ENCODE peak calls at places on chromosomes 13 and 19, in six cellular contexts. M, U, J, V, B and Z are unnamed samples. For H3K4me1 and H3K27me3, the result is how much of the 10 kb centered on the place peaks cover.

GRCh38 chr13:109743706-109744453 is 42.5 kb downstream of the IRS2 start:
- DNase-seq in B (no peak), V (no peak), M (no peak), J (no peak), U (peak), Z (no peak)

GRCh38 chr13:82713681-82714405 is 1168.4 kb downstream of the SLITRK1 start:
- DNase-seq in U (no peak), J (no peak), V (no peak), B (no peak), M (no peak), Z (no peak)

GRCh38 chr13:81757348-81757950 is 1416.5 kb upstream of the SPRY2 start:
- DNase-seq in B (no peak), J (no peak), U (no peak), V (no peak), M (no peak), Z (no peak)

GRCh38 chr19:55253842-55254624 is 4.8 kb downstream of the PPP6R1 start:
- DNase-seq in M (no peak), V (no peak), B (no peak), J (peak), U (no peak), Z (no peak)

GRCh38 chr19:54916822-54917221 is 10.9 kb downstream of the NCR1 start:
- DNase-seq in M (peak), V (no peak), U (no peak), B (no peak), J (no peak), Z (no peak)

GRCh38 chr13:20178156-20178555 is 14.6 kb downstream of the GJB2 start:
- DNase-seq in M (no peak), V (no peak), J (no peak), U (no peak), B (no peak), Z (no peak)

GRCh38 chr13:33547035-33547434 is 261.5 kb upstream of the STARD13 start:
- DNase-seq in U (no peak), M (no peak), B (no peak), V (no peak), J (no peak), Z (no peak)

GRCh38 chr13:81395368-81395767 is 1054.4 kb upstream of the SPRY2 start:
- DNase-seq in B (no peak), M (no peak), J (no peak), U (no peak), V (no peak), Z (no peak)

GRCh38 chr19:57708641-57709354 is at the start of gene ZNF154:
- DNase-seq in V (peak), M (no peak), U (no peak), B (peak), J (peak), Z (peak)

GRCh38 chr13:110138009-110138699 is 168.8 kb downstream of the COL4A1 start:
- DNase-seq in M (peak), J (peak), U (peak), B (peak), V (peak), Z (peak)

GRCh38 chr19:6532244-6532999 is 1.6 kb downstream of the TNFSF9 start:
- DNase-seq in M (no peak), J (peak), U (no peak), B (no peak), V (no peak), Z (no peak)

GRCh38 chr13:38044067-38044466 is 174.5 kb upstream of the TRPC4 start:
- DNase-seq in U (no peak), M (no peak), J (no peak), B (no peak), V (no peak), Z (no peak)

GRCh38 chr13:23618341-23618740 is 48.1 kb downstream of the TNFRSF19 start:
- DNase-seq in U (no peak), M (no peak), V (no peak), B (no peak), J (no peak), Z (no peak)

GRCh38 chr19:57559008-57559403 is 657 bp downstream of the ZNF550 start:
- DNase-seq in U (no peak), M (no peak), B (no peak), J (peak), V (no peak), Z (no peak)

GRCh38 chr13:41019027-41019487 is at the start of gene ELF1:
- DNase-seq in B (peak), J (peak), U (no peak), V (no peak), M (no peak), Z (peak)

GRCh38 chr13:20475927-20476691 is 49.5 kb downstream of the CRYL1 start:
- DNase-seq in M (no peak), U (no peak), J (peak), V (no peak), B (no peak), Z (peak)

GRCh38 chr13:78595819-78596700 is 7.3 kb downstream of the POU4F1 start:
- DNase-seq in V (no peak), U (no peak), M (peak), J (no peak), B (no peak), Z (no peak)

GRCh38 chr19:48817585-48818124 is 6.8 kb upstream of the BCAT2 start:
- DNase-seq in U (no peak), B (no peak), M (no peak), J (no peak), V (no peak), Z (no peak)

DNA sequence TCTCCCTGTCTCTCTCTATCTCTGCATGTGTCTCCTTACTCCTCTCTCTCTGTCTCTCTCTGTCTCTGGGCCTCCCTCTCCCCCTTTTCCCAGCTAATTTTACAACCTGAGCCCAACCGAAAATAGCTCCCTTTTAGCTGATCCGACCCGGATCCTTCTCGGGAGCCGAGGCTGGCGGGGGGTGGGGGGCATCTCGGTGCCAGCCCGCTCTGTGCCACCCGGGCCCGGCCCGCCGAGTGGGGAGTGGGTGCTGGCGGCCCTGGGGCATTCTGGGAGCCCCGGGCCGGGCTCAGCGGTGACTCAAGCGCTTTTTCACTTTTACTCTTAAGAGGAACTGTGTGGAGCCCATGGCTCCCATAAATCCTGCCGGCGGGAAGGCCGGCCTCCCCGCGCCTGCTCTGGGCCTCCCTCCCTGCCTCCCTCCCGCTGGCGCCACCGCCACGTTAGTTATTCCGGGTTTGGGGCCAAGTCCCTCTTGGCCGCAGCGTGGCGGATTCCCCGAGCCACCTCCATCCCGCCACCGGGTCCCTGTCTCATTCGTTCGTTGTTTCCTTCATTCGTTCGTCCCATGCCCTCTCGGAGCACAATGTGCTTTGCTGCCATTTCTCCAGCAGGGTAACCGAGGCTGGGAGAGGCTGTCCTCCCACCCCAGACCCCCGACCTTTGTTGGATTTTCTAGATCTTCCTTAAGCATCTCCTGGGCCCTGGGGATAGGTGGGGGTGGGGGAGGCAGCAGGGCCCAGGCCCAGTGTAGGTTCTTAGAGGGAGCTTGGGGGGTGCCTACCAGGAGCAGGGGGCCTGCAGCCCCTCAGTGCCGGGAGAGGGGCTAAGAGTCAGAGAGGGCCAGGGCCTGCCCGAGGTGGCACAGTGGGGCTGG is 3.2 kb downstream of the NFIC start:
- DNase-seq in J (no peak), M (no peak), B (no peak), U (peak), V (peak), Z (peak)
- H3K4me1 ChIP-seq in J (under half), M (under half), B (under half), U (under half), V (half or more), Z (under half)

GRCh38 chr19:17025361-17025760 is 1.2 kb downstream of the CPAMD8 start:
- DNase-seq in U (no peak), M (no peak), V (no peak), J (no peak), B (peak), Z (no peak)
- H3K27me3 ChIP-seq in U (under half), M (under half), V (under half), J (under half), B (under half), Z (under half)

DNA sequence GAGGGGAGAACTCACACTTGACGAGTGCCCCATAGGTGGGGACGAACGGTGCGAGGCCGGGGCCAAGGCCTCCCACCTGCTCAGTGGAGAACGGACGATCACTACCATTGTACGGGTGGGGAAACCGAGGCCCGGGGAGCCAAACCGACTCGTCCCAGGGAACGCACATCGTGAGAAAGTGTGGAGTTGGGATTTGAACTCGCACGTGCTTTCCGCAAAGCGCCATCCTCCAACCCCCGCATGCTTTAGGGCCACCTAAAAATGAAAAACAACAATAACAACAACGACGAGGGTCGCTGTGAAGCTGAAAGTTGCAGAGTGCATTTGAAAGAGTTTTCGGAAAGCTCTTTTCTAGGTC is 458 bp downstream of the ARHGEF1 start:
- DNase-seq in J (no peak), U (no peak), V (no peak), M (no peak), B (no peak), Z (no peak)
- H3K4me1 ChIP-seq in J (under half), U (under half), V (under half), M (under half), B (under half), Z (under half)

GRCh38 chr13:47067296-47067695 is 170.4 kb upstream of the HTR2A start:
- DNase-seq in V (no peak), M (no peak), U (no peak), B (no peak), J (no peak), Z (no peak)
- H3K27me3 ChIP-seq in V (under half), M (under half), U (under half), B (under half), J (under half), Z (under half)

GRCh38 chr19:38663156-38663651 is 15.8 kb downstream of the ACTN4 start:
- DNase-seq in J (no peak), B (no peak), M (peak), V (no peak), U (no peak), Z (no peak)

GRCh38 chr19:38662508-38663155 is 15.2 kb downstream of the ACTN4 start:
- DNase-seq in U (no peak), V (no peak), J (no peak), M (no peak), B (no peak), Z (no peak)

GRCh38 chr19:38660724-38661123 is 13.3 kb downstream of the ACTN4 start:
- DNase-seq in J (no peak), U (no peak), B (no peak), V (no peak), M (no peak), Z (no peak)

GRCh38 chr19:38661996-38662395 is 14.5 kb downstream of the ACTN4 start:
- DNase-seq in M (no peak), V (no peak), U (no peak), B (peak), J (no peak), Z (peak)

GRCh38 chr19:38661166-38661565 is 13.7 kb downstream of the ACTN4 start:
- DNase-seq in U (no peak), M (no peak), B (no peak), J (no peak), V (no peak), Z (no peak)
- H3K4me1 ChIP-seq in U (half or more), M (under half), B (half or more), J (half or more), V (half or more), Z (half or more)

GRCh38 chr19:35140207-35140897 is 1.7 kb downstream of the FXYD1 start:
- DNase-seq in M (no peak), V (no peak), B (no peak), U (no peak), J (no peak), Z (no peak)
- H3K27me3 ChIP-seq in M (under half), V (under half), B (under half), U (under half), J (under half), Z (under half)

DNA sequence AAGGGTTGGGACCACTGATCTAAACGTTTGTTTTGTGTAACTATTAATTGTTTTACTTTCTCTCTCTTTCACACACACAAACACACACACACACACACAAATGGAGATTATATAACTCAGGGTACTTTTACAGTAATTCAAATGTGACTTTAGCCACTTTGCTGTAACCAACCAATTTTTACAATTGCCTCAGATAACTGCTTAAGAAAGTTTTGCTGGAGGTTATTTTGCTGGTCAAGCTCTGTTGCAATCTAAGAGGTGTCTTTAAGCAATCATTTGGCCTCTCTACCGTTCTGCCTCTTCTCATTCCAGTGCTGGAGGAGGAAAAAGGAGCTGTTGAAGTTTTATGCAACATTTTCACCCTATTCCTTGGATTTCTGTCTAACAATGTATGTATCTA is 63.0 kb downstream of the TBC1D4 start:
- DNase-seq in J (no peak), V (no peak), M (no peak), B (no peak), U (no peak), Z (no peak)
- H3K4me1 ChIP-seq in J (under half), V (half or more), M (under half), B (under half), U (under half), Z (under half)

GRCh38 chr13:112074139-112074710 is 7.3 kb downstream of the SOX1 start:
- DNase-seq in B (no peak), V (no peak), M (no peak), J (no peak), U (no peak), Z (no peak)
- H3K27me3 ChIP-seq in B (under half), V (half or more), M (under half), J (under half), U (under half), Z (under half)

GRCh38 chr19:3397266-3398022 is 31.1 kb downstream of the NFIC start:
- DNase-seq in V (peak), B (no peak), M (peak), U (no peak), J (no peak), Z (peak)

GRCh38 chr19:3401004-3401768 is 34.8 kb downstream of the NFIC start:
- DNase-seq in B (no peak), U (no peak), M (peak), J (no peak), V (no peak), Z (no peak)

GRCh38 chr19:3396881-3397265 is 30.5 kb downstream of the NFIC start:
- DNase-seq in V (no peak), M (no peak), U (no peak), J (no peak), B (no peak), Z (no peak)

GRCh38 chr19:3398900-3399278 is 32.5 kb downstream of the NFIC start:
- DNase-seq in M (no peak), V (no peak), B (no peak), J (no peak), U (no peak), Z (no peak)

GRCh38 chr19:3398114-3398899 is 31.9 kb downstream of the NFIC start:
- DNase-seq in J (no peak), V (peak), B (peak), U (peak), M (peak), Z (peak)
- H3K4me1 ChIP-seq in J (under half), V (under half), B (under half), U (under half), M (under half), Z (under half)